ENCODE peak calls at places on chromosomes 11 and 22, in nine cellular contexts. D is mucosa of descending colon; I is NCI-H460; F is activated effector memory CD4-positive, alpha-beta T cell treated with Interleukin-2 at 50 U/mL for 16 hours; B is trophoblast cell; W is astrocyte of the cerebellum; G is tibial nerve; V is LHCN-M2; O is GM10248. N is an unnamed sample.

GRCh38 chr22:49771266-49772065 is 56.2 kb downstream of the BRD1 start:
- DNase-seq in D (peak), I (no peak), F (no peak), B (no peak), W (no peak), G (no peak), V (no peak), O (no peak), N (no peak)

GRCh38 chr22:38981005-38981658 is 1.0 kb upstream of the APOBEC3B start:
- DNase-seq in D (peak), I (no peak), F (no peak), B (peak), W (no peak), G (no peak), V (no peak), O (no peak), N (peak)

GRCh38 chr11:9708544-9708943 is 44.7 kb downstream of the SWAP70 start:
- DNase-seq in D (no peak), I (no peak), F (no peak), B (no peak), W (no peak), G (no peak), V (peak), O (no peak), N (no peak)

GRCh38 chr11:59584294-59584693 is 31.3 kb downstream of the OSBP start:
- DNase-seq in D (no peak), I (no peak), F (no peak), B (no peak), W (no peak), G (no peak), V (no peak), O (no peak), N (no peak)

GRCh38 chr11:108518581-108518980 is 20.4 kb upstream of the POGLUT3 start:
- DNase-seq in D (no peak), I (no peak), F (no peak), B (peak), W (no peak), G (no peak), V (no peak), O (no peak), N (no peak)

GRCh38 chr22:45876136-45877035 is 100.6 kb downstream of the WNT7B start:
- DNase-seq in D (no peak), I (no peak), F (no peak), B (no peak), W (no peak), G (peak), V (no peak), O (no peak), N (no peak)

GRCh38 chr11:26443617-26444016 is 111.7 kb downstream of the ANO3 start:
- DNase-seq in D (no peak), I (no peak), F (no peak), B (no peak), W (no peak), G (no peak), V (no peak), O (no peak), N (no peak)

GRCh38 chr11:117378966-117379865 is 51.6 kb downstream of the CEP164 start:
- DNase-seq in D (no peak), I (no peak), F (no peak), B (no peak), W (no peak), G (no peak), V (no peak), O (no peak), N (no peak)

GRCh38 chr11:36292311-36292722 is 3.1 kb upstream of the COMMD9 start:
- DNase-seq in D (no peak), I (peak), F (peak), B (no peak), W (no peak), G (no peak), V (peak), O (peak), N (peak)

GRCh38 chr11:67275606-67276409 is 9.5 kb downstream of the GRK2 start:
- DNase-seq in D (peak), I (no peak), F (no peak), B (no peak), W (no peak), G (no peak), V (no peak), O (no peak), N (no peak)

N was measured in T47D.